ENCODE peak calls at places on chromosomes 5 and 9, in four cellular contexts. N, J, Q and R are unnamed samples.

GRCh38 chr5:141650851-141651727 is at the start of gene FCHSD1:
- DNase-seq in J (peak; percentile 89), Q (peak; percentile 94), N (peak; percentile 91), R (peak; percentile 94)

GRCh38 chr5:76561247-76561891 is 61.8 kb downstream of the F2RL2 start:
- DNase-seq in Q (no peak), J (no peak), N (no peak), R (no peak)

GRCh38 chr5:132487095-132487428 is 3.5 kb downstream of the IRF1 start:
- DNase-seq in N (peak; percentile 12), Q (no peak), J (no peak), R (no peak)

GRCh38 chr5:77993799-77994318 is 217.7 kb upstream of the TBCA start:
- DNase-seq in N (no peak), Q (no peak), J (no peak), R (no peak)

GRCh38 chr5:112933651-112934365 is 11.8 kb upstream of the REEP5 start:
- DNase-seq in N (no peak), Q (no peak), J (no peak), R (no peak)

GRCh38 chr5:4777435-4777834 is 362.7 kb upstream of the ADAMTS16 start:
- DNase-seq in J (no peak), Q (no peak), N (no peak), R (no peak)

GRCh38 chr5:160325716-160326115 is 13.4 kb upstream of the CCNJL start:
- DNase-seq in Q (no peak), N (no peak), J (no peak), R (no peak)

GRCh38 chr9:88477300-88477751 is 57.7 kb upstream of the NXNL2 start:
- DNase-seq in Q (no peak), J (no peak), N (no peak), R (no peak)

GRCh38 chr9:136502196-136502595 is 19.4 kb upstream of the SEC16A start:
- DNase-seq in J (no peak), Q (no peak), N (no peak), R (no peak)

GRCh38 chr5:141507387-141508091 is 18.7 kb downstream of the PCDHGC5 start:
- DNase-seq in N (peak; percentile 74), Q (no peak), J (no peak), R (peak; percentile 96)

GRCh38 chr5:52799358-52799982 is 11.8 kb downstream of the ITGA1 start:
- DNase-seq in N (peak; percentile 59), Q (no peak), J (peak; percentile 69), R (no peak)

GRCh38 chr9:101530076-101530711 is 3.5 kb upstream of the RNF20 start:
- DNase-seq in N (peak; percentile 62), Q (peak; percentile 61), J (peak; percentile 81), R (no peak)

GRCh38 chr9:123471843-123472570 is 116.0 kb downstream of the CRB2 start:
- DNase-seq in N (no peak), Q (no peak), J (no peak), R (no peak)

GRCh38 chr5:86806206-86806605 is 188.5 kb downstream of the COX7C start:
- DNase-seq in N (no peak), J (no peak), Q (no peak), R (no peak)

GRCh38 chr5:36156619-36157018 is 4.7 kb downstream of the SKP2 start:
- DNase-seq in N (no peak), Q (no peak), J (no peak), R (no peak)

GRCh38 chr9:111955048-111955447 is 58.4 kb downstream of the UGCG start:
- DNase-seq in J (no peak), N (no peak), Q (no peak), R (no peak)

GRCh38 chr9:129221233-129221632 is 43.2 kb upstream of the IER5L start:
- DNase-seq in N (no peak), Q (no peak), J (no peak), R (no peak)

GRCh38 chr9:107222020-107222522 is 61.0 kb upstream of the RAD23B start:
- DNase-seq in J (no peak), N (no peak), Q (no peak), R (no peak)

GRCh38 chr9:136721339-136722092 is 9.1 kb downstream of the DIPK1B start:
- DNase-seq in J (peak; percentile 87), Q (no peak), N (peak; percentile 59), R (no peak)

GRCh38 chr9:112002847-112003457 is 106.3 kb downstream of the UGCG start:
- DNase-seq in N (no peak), J (no peak), Q (no peak), R (no peak)

GRCh38 chr9:128771745-128772519 is at the start of gene ZER1:
- DNase-seq in N (peak; percentile 90), Q (peak; percentile 95), J (peak; percentile 81), R (no peak)

GRCh38 chr5:78467744-78468357 is 107.4 kb downstream of the SCAMP1 start:
- DNase-seq in N (no peak), J (peak; percentile 67), Q (no peak), R (no peak)

GRCh38 chr5:14160116-14160515 is 17.0 kb downstream of the TRIO start:
- DNase-seq in J (no peak), N (no peak), Q (no peak), R (no peak)

GRCh38 chr5:43609752-43610151 is 6.8 kb downstream of the NNT start:
- DNase-seq in J (no peak), Q (no peak), N (no peak), R (no peak)

GRCh38 chr5:177312649-177313181 is 1.0 kb upstream of the MXD3 start:
- DNase-seq in J (no peak), Q (no peak), N (no peak), R (no peak)

GRCh38 chr9:91953723-91954122 is 3.7 kb upstream of the ROR2 start:
- DNase-seq in Q (no peak), J (no peak), N (no peak), R (no peak)

GRCh38 chr5:60883229-60883628 is 39.2 kb upstream of the ELOVL7 start:
- DNase-seq in J (no peak), N (no peak), Q (no peak), R (no peak)

GRCh38 chr9:132056717-132057429 is 22.8 kb downstream of the MED27 start:
- DNase-seq in J (no peak), N (no peak), Q (no peak), R (no peak)

GRCh38 chr9:113556877-113557593 is 93.5 kb downstream of the RGS3 start:
- DNase-seq in N (no peak), J (no peak), Q (no peak), R (no peak)

GRCh38 chr9:18208166-18209059 is 265.5 kb upstream of the ADAMTSL1 start:
- DNase-seq in J (peak; percentile 52), Q (no peak), N (peak; percentile 70), R (no peak)

GRCh38 chr9:70802206-70802605 is 319.2 kb downstream of the TRPM3 start:
- DNase-seq in Q (no peak), J (no peak), N (no peak), R (no peak)

GRCh38 chr5:27652505-27652904 is 614.1 kb upstream of the CDH9 start:
- DNase-seq in J (no peak), Q (no peak), N (no peak), R (no peak)

GRCh38 chr9:94153905-94154304 is 69.6 kb downstream of the PTPDC1 start:
- DNase-seq in Q (peak; percentile 53), N (no peak), J (no peak), R (no peak)

GRCh38 chr5:110853267-110853666 is 114.5 kb downstream of the SLC25A46 start:
- DNase-seq in J (no peak), N (no peak), Q (no peak), R (no peak)

DNA sequence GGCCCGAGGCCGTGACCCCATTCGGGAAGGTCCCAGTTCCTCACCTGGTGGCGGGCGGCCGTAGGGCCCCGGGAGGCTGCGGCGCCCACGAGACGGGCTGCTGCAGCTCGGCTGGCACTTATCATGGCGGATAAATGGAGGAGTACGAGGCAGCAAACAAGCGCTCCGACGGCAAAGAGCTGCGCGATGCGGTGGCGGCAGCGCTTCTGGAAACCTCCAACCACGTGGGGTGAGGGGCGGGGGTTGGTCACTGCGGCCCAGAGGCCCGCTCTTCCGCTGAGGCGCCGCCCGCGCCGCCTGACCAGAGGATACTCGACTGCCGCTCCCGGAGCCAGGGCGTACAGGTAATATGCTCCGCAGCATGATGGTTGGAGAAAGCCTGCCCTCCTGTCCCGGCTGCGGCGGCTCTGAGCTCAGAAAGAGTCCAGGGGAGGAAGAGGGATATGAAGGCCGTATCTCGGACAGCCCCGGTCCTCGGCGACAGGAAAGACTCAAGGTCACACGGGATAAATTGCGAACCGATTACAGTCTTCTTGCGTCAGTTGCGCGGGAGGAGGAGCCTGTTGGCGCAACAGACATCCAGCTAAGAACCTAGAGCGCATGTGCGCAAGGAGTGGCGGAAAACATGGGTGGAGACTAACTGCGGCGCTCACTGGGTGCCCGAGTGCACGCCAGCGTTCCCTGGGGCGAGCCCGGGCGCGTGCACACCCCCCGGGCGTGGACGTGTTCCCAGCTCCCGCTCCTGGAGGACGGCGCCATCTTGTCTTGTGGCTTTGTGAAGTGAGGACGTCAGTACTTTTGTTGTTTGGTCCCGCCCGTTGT is at the start of gene HSPA9:
- DNase-seq in J (peak; percentile 100), N (peak; percentile 99), Q (peak; percentile 98), R (peak; percentile 99)
- TF ChIP-seq POLR2A in J (peak; percentile 76), N (peak; percentile 82), Q (peak; percentile 85), R (no peak)

DNA sequence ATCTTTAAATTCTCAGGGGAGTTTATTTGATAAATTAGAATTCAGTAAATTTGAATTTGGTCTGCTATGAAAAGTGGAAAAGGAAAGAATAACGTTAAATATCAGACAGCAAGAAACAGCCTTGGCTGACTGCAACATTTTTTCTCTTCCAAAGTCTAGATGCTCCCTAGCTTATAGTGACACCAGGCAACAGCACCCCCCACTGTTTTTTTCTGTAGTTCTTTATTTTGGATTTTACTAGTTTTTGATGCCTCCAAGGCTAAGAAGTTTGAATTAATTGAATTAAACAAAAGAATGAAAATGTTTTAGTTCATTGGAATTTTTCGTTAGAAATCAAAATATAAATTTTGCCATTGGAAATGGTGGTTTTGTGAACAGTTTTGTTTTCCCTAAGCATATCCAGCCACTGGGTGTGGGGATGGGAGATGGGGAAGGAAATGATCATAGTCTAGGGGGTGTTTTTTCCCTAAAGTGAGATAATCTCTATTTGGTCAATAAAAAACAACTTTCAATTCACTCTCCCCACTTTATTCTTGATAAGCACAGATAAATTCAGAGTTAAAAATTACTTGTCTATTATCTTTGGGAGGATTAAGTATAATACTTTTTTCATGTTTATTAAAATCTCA is 199.3 kb upstream of the CD180 start:
- DNase-seq in J (no peak), Q (no peak), N (no peak), R (no peak)
- TF ChIP-seq CTCF in J (no peak), Q (no peak), N (no peak), R (no peak)

GRCh38 chr5:133967124-133967523 is 1.3 kb downstream of the C5orf15 start:
- DNase-seq in J (no peak), Q (no peak), N (no peak), R (no peak)

GRCh38 chr5:133969654-133970324 is 1.4 kb upstream of the C5orf15 start:
- DNase-seq in Q (no peak), N (no peak), J (no peak), R (no peak)

GRCh38 chr5:133970325-133970671 is 1.9 kb upstream of the C5orf15 start:
- DNase-seq in J (no peak), N (no peak), Q (no peak), R (no peak)

GRCh38 chr5:133967715-133968056 is 739 bp downstream of the C5orf15 start:
- DNase-seq in J (peak; percentile 39), Q (no peak), N (no peak), R (no peak)

GRCh38 chr5:133968057-133968993 is at the start of gene C5orf15:
- DNase-seq in J (peak; percentile 97), Q (peak; percentile 96), N (peak; percentile 95), R (peak; percentile 92)
- TF ChIP-seq POLR2A in J (peak; percentile 78), Q (peak; percentile 76), N (peak; percentile 72), R (no peak)

GRCh38 chr5:75335952-75336624 is 932 bp upstream of the HMGCR start:
- DNase-seq in J (peak; percentile 77), Q (no peak), N (peak; percentile 33), R (no peak)
- TF ChIP-seq CTCF in J (peak; percentile 23), Q (peak; percentile 7), N (no peak), R (no peak)